ENCODE peak calls at places on chromosomes 12 and 14, in ten cellular contexts. One of them, this sample, is unnamed.

GRCh38 chr12:21472197-21472596 is 29.2 kb downstream of the RECQL start:
- DNase-seq in adrenal gland: no peak
- DNase-seq in transverse colon: no peak
- DNase-seq in K562: no peak
- DNase-seq in NB4: no peak
- DNase-seq in right lobe of liver: no peak
- DNase-seq in GM12878: no peak
- DNase-seq in HCT116: no peak
- DNase-seq in IMR-90: no peak
- DNase-seq in heart left ventricle: no peak
- DNase-seq in this sample: no peak

GRCh38 chr12:49482095-49483051 is 56.5 kb upstream of the KCNH3 start:
- DNase-seq in adrenal gland: no peak
- DNase-seq in transverse colon: no peak
- DNase-seq in K562: no peak
- DNase-seq in NB4: no peak
- DNase-seq in right lobe of liver: no peak
- DNase-seq in GM12878: no peak
- DNase-seq in HCT116: no peak
- DNase-seq in IMR-90: peak
- DNase-seq in heart left ventricle: no peak
- DNase-seq in this sample: no peak

GRCh38 chr12:88237954-88238353 is 95.8 kb downstream of the TMTC3 start:
- DNase-seq in adrenal gland: no peak
- DNase-seq in transverse colon: no peak
- DNase-seq in K562: no peak
- DNase-seq in NB4: peak
- DNase-seq in right lobe of liver: no peak
- DNase-seq in GM12878: peak
- DNase-seq in HCT116: peak
- DNase-seq in IMR-90: peak
- DNase-seq in heart left ventricle: no peak
- DNase-seq in this sample: no peak

GRCh38 chr14:105842105-105842504 is 315.7 kb downstream of the TMEM121 start:
- DNase-seq in adrenal gland: no peak
- DNase-seq in transverse colon: no peak
- DNase-seq in K562: no peak
- DNase-seq in NB4: no peak
- DNase-seq in right lobe of liver: peak
- DNase-seq in GM12878: no peak
- DNase-seq in HCT116: no peak
- DNase-seq in IMR-90: no peak
- DNase-seq in heart left ventricle: no peak
- DNase-seq in this sample: no peak

GRCh38 chr14:90624732-90625444 is 191.3 kb downstream of the TTC7B start:
- DNase-seq in adrenal gland: no peak
- DNase-seq in transverse colon: no peak
- DNase-seq in K562: no peak
- DNase-seq in NB4: peak
- DNase-seq in right lobe of liver: no peak
- DNase-seq in GM12878: no peak
- DNase-seq in HCT116: no peak
- DNase-seq in IMR-90: peak
- DNase-seq in heart left ventricle: no peak
- DNase-seq in this sample: no peak

GRCh38 chr12:14885718-14886201 is at the start of gene MGP:
- DNase-seq in adrenal gland: peak
- DNase-seq in transverse colon: peak
- DNase-seq in K562: no peak
- DNase-seq in NB4: no peak
- DNase-seq in right lobe of liver: no peak
- DNase-seq in GM12878: no peak
- DNase-seq in HCT116: no peak
- DNase-seq in IMR-90: peak
- DNase-seq in heart left ventricle: no peak
- DNase-seq in this sample: no peak

GRCh38 chr14:82710257-82710841 is 1176.7 kb upstream of the SEL1L start:
- DNase-seq in adrenal gland: peak
- DNase-seq in transverse colon: peak
- DNase-seq in K562: peak
- DNase-seq in NB4: peak
- DNase-seq in right lobe of liver: peak
- DNase-seq in GM12878: peak
- DNase-seq in HCT116: peak
- DNase-seq in IMR-90: peak
- DNase-seq in heart left ventricle: no peak
- DNase-seq in this sample: peak

GRCh38 chr12:27505124-27505523 is 18.9 kb upstream of the PPFIBP1 start:
- DNase-seq in adrenal gland: no peak
- DNase-seq in transverse colon: no peak
- DNase-seq in K562: no peak
- DNase-seq in NB4: no peak
- DNase-seq in right lobe of liver: no peak
- DNase-seq in GM12878: no peak
- DNase-seq in HCT116: no peak
- DNase-seq in IMR-90: peak
- DNase-seq in heart left ventricle: no peak
- DNase-seq in this sample: no peak

GRCh38 chr14:72097173-72097783 is 165.0 kb downstream of the RGS6 start:
- DNase-seq in adrenal gland: no peak
- DNase-seq in transverse colon: no peak
- DNase-seq in K562: no peak
- DNase-seq in NB4: no peak
- DNase-seq in right lobe of liver: no peak
- DNase-seq in GM12878: no peak
- DNase-seq in HCT116: no peak
- DNase-seq in IMR-90: no peak
- DNase-seq in heart left ventricle: no peak
- DNase-seq in this sample: no peak

GRCh38 chr12:104454997-104455396 is 1.8 kb upstream of the CHST11 start:
- DNase-seq in adrenal gland: peak
- DNase-seq in transverse colon: no peak
- DNase-seq in K562: no peak
- DNase-seq in NB4: no peak
- DNase-seq in right lobe of liver: no peak
- DNase-seq in GM12878: no peak
- DNase-seq in HCT116: peak
- DNase-seq in IMR-90: peak
- DNase-seq in heart left ventricle: no peak
- DNase-seq in this sample: no peak

GRCh38 chr12:92088802-92089201 is 56.8 kb downstream of the BTG1 start:
- DNase-seq in adrenal gland: no peak
- DNase-seq in transverse colon: no peak
- DNase-seq in K562: no peak
- DNase-seq in NB4: peak
- DNase-seq in right lobe of liver: no peak
- DNase-seq in GM12878: no peak
- DNase-seq in HCT116: no peak
- DNase-seq in IMR-90: no peak
- DNase-seq in heart left ventricle: no peak
- DNase-seq in this sample: no peak

GRCh38 chr14:74333909-74334308 is 14.4 kb upstream of the VRTN start:
- DNase-seq in adrenal gland: no peak
- DNase-seq in transverse colon: no peak
- DNase-seq in K562: no peak
- DNase-seq in NB4: no peak
- DNase-seq in right lobe of liver: no peak
- DNase-seq in GM12878: no peak
- DNase-seq in HCT116: no peak
- DNase-seq in IMR-90: peak
- DNase-seq in heart left ventricle: no peak
- DNase-seq in this sample: no peak

GRCh38 chr12:52280796-52281560 is 6.5 kb downstream of the KRT86 start:
- DNase-seq in adrenal gland: no peak
- DNase-seq in transverse colon: peak
- DNase-seq in K562: no peak
- DNase-seq in NB4: no peak
- DNase-seq in right lobe of liver: no peak
- DNase-seq in GM12878: no peak
- DNase-seq in HCT116: peak
- DNase-seq in IMR-90: peak
- DNase-seq in heart left ventricle: no peak
- DNase-seq in this sample: no peak

GRCh38 chr14:40188006-40188405 is 755.8 kb upstream of the FBXO33 start:
- DNase-seq in adrenal gland: no peak
- DNase-seq in transverse colon: no peak
- DNase-seq in K562: no peak
- DNase-seq in NB4: no peak
- DNase-seq in right lobe of liver: no peak
- DNase-seq in GM12878: no peak
- DNase-seq in HCT116: no peak
- DNase-seq in IMR-90: no peak
- DNase-seq in heart left ventricle: no peak
- DNase-seq in this sample: no peak

GRCh38 chr12:92987362-92987761 is 58.3 kb upstream of the EEA1 start:
- DNase-seq in adrenal gland: peak
- DNase-seq in transverse colon: no peak
- DNase-seq in K562: peak
- DNase-seq in NB4: peak
- DNase-seq in right lobe of liver: no peak
- DNase-seq in GM12878: no peak
- DNase-seq in HCT116: peak
- DNase-seq in IMR-90: peak
- DNase-seq in heart left ventricle: no peak
- DNase-seq in this sample: peak

GRCh38 chr14:29092121-29092520 is 325.5 kb downstream of the FOXG1 start:
- DNase-seq in adrenal gland: no peak
- DNase-seq in transverse colon: no peak
- DNase-seq in K562: no peak
- DNase-seq in NB4: no peak
- DNase-seq in right lobe of liver: no peak
- DNase-seq in GM12878: no peak
- DNase-seq in HCT116: no peak
- DNase-seq in IMR-90: no peak
- DNase-seq in heart left ventricle: no peak
- DNase-seq in this sample: no peak

DNA sequence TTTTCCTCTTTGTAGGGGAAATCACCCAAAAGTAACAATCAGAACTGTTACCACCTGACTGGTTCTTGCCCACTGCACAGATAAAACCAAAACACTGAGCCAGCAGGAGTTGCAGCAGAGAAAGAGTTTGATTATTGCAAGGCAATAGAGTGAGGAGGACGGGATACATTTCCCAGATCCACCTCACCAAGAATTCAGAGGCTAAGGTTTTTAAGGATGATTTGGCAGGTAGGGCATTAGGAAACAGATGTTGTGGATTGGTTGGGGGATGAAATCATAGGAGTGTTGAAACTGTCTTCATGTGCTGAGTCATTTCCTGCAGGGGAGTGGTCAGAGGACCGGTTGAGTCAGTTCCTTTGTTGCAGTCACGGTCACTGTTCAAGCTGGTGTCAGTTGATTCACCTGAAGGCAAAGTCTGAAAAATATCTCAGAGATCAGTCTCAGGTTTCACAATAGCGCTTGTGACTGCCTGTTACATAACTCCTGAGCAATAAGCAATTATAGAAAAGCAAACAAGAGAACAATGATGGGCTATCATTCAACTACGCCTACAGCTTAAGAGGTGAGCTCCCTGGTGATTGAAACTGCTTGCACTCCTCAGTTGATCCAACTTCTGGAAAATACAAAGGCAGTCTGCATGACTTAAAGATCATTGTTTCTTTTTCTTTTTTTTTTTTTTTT is 20.3 kb upstream of the AMN1 start:
- DNase-seq in adrenal gland: peak
- DNase-seq in transverse colon: peak
- DNase-seq in K562: peak
- DNase-seq in NB4: peak
- DNase-seq in right lobe of liver: peak
- DNase-seq in GM12878: peak
- DNase-seq in HCT116: peak
- DNase-seq in IMR-90: peak
- DNase-seq in heart left ventricle: no peak
- DNase-seq in this sample: peak
- TF ChIP-seq POLR2A in adrenal gland: no peak
- TF ChIP-seq POLR2A in transverse colon: no peak
- TF ChIP-seq POLR2A in K562: no peak
- TF ChIP-seq POLR2A in NB4: no peak
- TF ChIP-seq POLR2A in right lobe of liver: peak
- TF ChIP-seq POLR2A in GM12878: peak
- TF ChIP-seq POLR2A in HCT116: no peak
- TF ChIP-seq POLR2A in IMR-90: no peak
- TF ChIP-seq POLR2A in heart left ventricle: no peak
- TF ChIP-seq POLR2A in this sample: no peak

GRCh38 chr12:96219700-96220206 is 25.6 kb downstream of the ELK3 start:
- DNase-seq in adrenal gland: no peak
- DNase-seq in transverse colon: no peak
- DNase-seq in K562: no peak
- DNase-seq in NB4: peak
- DNase-seq in right lobe of liver: no peak
- DNase-seq in GM12878: no peak
- DNase-seq in HCT116: peak
- DNase-seq in IMR-90: peak
- DNase-seq in heart left ventricle: no peak
- DNase-seq in this sample: no peak
- TF ChIP-seq POLR2A in adrenal gland: no peak
- TF ChIP-seq POLR2A in transverse colon: no peak
- TF ChIP-seq POLR2A in K562: no peak
- TF ChIP-seq POLR2A in NB4: no peak
- TF ChIP-seq POLR2A in right lobe of liver: no peak
- TF ChIP-seq POLR2A in GM12878: no peak
- TF ChIP-seq POLR2A in HCT116: no peak
- TF ChIP-seq POLR2A in IMR-90: peak
- TF ChIP-seq POLR2A in heart left ventricle: no peak
- TF ChIP-seq POLR2A in this sample: no peak

GRCh38 chr14:64880382-64881121 is 845 bp upstream of the SPTB start:
- DNase-seq in adrenal gland: peak
- DNase-seq in transverse colon: peak
- DNase-seq in K562: peak
- DNase-seq in NB4: peak
- DNase-seq in right lobe of liver: peak
- DNase-seq in GM12878: no peak
- DNase-seq in HCT116: peak
- DNase-seq in IMR-90: no peak
- DNase-seq in heart left ventricle: peak
- DNase-seq in this sample: peak
- TF ChIP-seq POLR2A in adrenal gland: no peak
- TF ChIP-seq POLR2A in transverse colon: no peak
- TF ChIP-seq POLR2A in K562: peak
- TF ChIP-seq POLR2A in NB4: no peak
- TF ChIP-seq POLR2A in right lobe of liver: no peak
- TF ChIP-seq POLR2A in GM12878: no peak
- TF ChIP-seq POLR2A in HCT116: no peak
- TF ChIP-seq POLR2A in IMR-90: no peak
- TF ChIP-seq POLR2A in heart left ventricle: no peak
- TF ChIP-seq POLR2A in this sample: peak

DNA sequence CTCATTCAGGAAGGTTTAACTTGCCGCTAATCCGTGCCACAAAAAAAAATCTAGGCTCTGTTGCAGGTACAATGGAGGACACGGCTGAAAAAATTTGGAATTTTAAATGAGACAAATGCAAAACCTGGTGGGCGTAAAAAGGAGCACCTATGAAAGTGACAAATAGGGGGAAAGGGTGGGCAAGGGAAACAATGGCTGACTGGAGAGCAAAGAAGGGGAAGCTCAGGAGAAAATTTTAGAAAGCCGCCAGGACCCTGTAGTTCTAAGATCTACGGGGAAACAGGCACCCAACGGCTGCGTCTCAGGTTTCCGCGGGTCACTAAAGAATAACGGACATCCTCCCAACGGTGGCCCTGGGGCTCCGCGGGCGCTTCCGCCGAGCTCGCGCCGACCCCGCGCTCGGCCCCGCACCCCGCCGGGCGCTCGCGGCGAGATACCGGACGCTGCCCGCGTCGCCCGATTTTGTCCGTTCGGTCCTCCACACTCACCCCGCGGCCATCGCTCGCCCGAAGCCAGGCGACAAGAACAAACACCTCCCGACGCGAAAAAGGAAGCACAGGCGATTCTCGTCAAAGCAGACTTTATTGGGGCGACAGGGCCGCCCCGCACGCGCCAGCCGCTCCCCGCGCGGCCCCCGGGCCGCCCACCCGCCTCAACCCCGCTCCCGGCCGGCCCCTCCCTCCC is 1.1 kb upstream of the YY1 start:
- DNase-seq in adrenal gland: peak
- DNase-seq in transverse colon: peak
- DNase-seq in K562: no peak
- DNase-seq in NB4: peak
- DNase-seq in right lobe of liver: peak
- DNase-seq in GM12878: no peak
- DNase-seq in HCT116: no peak
- DNase-seq in IMR-90: peak
- DNase-seq in heart left ventricle: peak
- DNase-seq in this sample: peak
- TF ChIP-seq POLR2A in adrenal gland: no peak
- TF ChIP-seq POLR2A in transverse colon: no peak
- TF ChIP-seq POLR2A in K562: no peak
- TF ChIP-seq POLR2A in NB4: peak
- TF ChIP-seq POLR2A in right lobe of liver: no peak
- TF ChIP-seq POLR2A in GM12878: peak
- TF ChIP-seq POLR2A in HCT116: no peak
- TF ChIP-seq POLR2A in IMR-90: no peak
- TF ChIP-seq POLR2A in heart left ventricle: no peak
- TF ChIP-seq POLR2A in this sample: no peak